ENCODE peak calls at places on chromosomes 7 and 10, in five cellular contexts. Y is neuronal stem cell, R is mesenchymal stem cell, M is trophoblast cell, P is H1. N is an unnamed sample.
A peak's percentile ranks its signal among the peaks of the same experiment; 100 is the strongest.

GRCh38 chr10:24866615-24867583 is 85.5 kb downstream of the PRTFDC1 start:
- DNase-seq in P (no peak), M (no peak), R (peak; percentile 67), Y (no peak), N (peak; percentile 46)

GRCh38 chr7:74084722-74085578 is 1.3 kb downstream of the LIMK1 start:
- DNase-seq in Y (no peak), R (peak; percentile 13), P (no peak), M (no peak), N (peak; percentile 24)

GRCh38 chr10:11823122-11823988 is at the start of gene PROSER2:
- DNase-seq in Y (peak; percentile 41), M (peak; percentile 26), P (peak; percentile 76), R (peak; percentile 61), N (peak; percentile 39)

GRCh38 chr10:100767428-100767779 is 22.0 kb downstream of the PAX2 start:
- DNase-seq in R (no peak), P (no peak), Y (no peak), M (no peak), N (no peak)

GRCh38 chr10:30583778-30584415 is 45.7 kb downstream of the LYZL2 start:
- DNase-seq in M (peak; percentile 31), R (peak; percentile 64), P (no peak), Y (no peak), N (no peak)

GRCh38 chr7:73304071-73304470 is 4.6 kb downstream of the NSUN5 start:
- DNase-seq in M (no peak), P (no peak), Y (no peak), R (no peak), N (no peak)

GRCh38 chr10:514137-514671 is 175.3 kb downstream of the DIP2C start:
- DNase-seq in P (no peak), R (no peak), Y (no peak), M (no peak), N (no peak)

GRCh38 chr7:115356139-115356746 is 434.3 kb downstream of the MDFIC start:
- DNase-seq in M (peak; percentile 2), Y (no peak), R (peak; percentile 14), P (no peak), N (no peak)

GRCh38 chr10:63157845-63158624 is 24.9 kb downstream of the NRBF2 start:
- DNase-seq in R (peak; percentile 88), M (peak; percentile 46), P (peak; percentile 57), Y (peak; percentile 82), N (peak; percentile 65)

GRCh38 chr7:130270947-130271790 is 4.5 kb downstream of the CPA2 start:
- DNase-seq in R (no peak), M (no peak), Y (no peak), P (no peak), N (no peak)

GRCh38 chr7:19552576-19552975 is 156.3 kb downstream of the POLR1F start:
- DNase-seq in P (no peak), Y (no peak), M (no peak), R (no peak), N (no peak)

GRCh38 chr7:105036217-105037168 is 22.5 kb downstream of the KMT2E start:
- DNase-seq in R (no peak), Y (no peak), M (no peak), P (no peak), N (no peak)

GRCh38 chr7:79982151-79982770 is 152.4 kb upstream of the GNAI1 start:
- DNase-seq in R (peak; percentile 52), Y (no peak), M (peak; percentile 13), P (no peak), N (no peak)

GRCh38 chr7:99210265-99210970 is 2.5 kb upstream of the KPNA7 start:
- DNase-seq in R (no peak), M (peak; percentile 39), Y (no peak), P (no peak), N (no peak)

GRCh38 chr10:108591417-108591816 is 1331.9 kb downstream of the XPNPEP1 start:
- DNase-seq in Y (no peak), P (no peak), M (no peak), R (no peak), N (no peak)

GRCh38 chr10:84291389-84291788 is 37.0 kb upstream of the CCSER2 start:
- DNase-seq in M (no peak), R (peak; percentile 80), P (no peak), Y (peak; percentile 54), N (peak; percentile 55)

GRCh38 chr7:16493266-16493665 is 27.7 kb upstream of the SOSTDC1 start:
- DNase-seq in R (no peak), Y (no peak), M (no peak), P (no peak), N (no peak)

GRCh38 chr7:9718071-9718470 is 1255.6 kb upstream of the PHF14 start:
- DNase-seq in P (no peak), Y (no peak), R (no peak), M (no peak), N (no peak)

GRCh38 chr7:13702261-13702660 is 287.2 kb downstream of the ETV1 start:
- DNase-seq in Y (no peak), R (no peak), M (no peak), P (no peak), N (no peak)

GRCh38 chr7:105799677-105800076 is 76.7 kb downstream of the ATXN7L1 start:
- DNase-seq in M (no peak), P (no peak), Y (no peak), R (peak; percentile 78), N (no peak)

GRCh38 chr7:45120-46090 is 147.0 kb upstream of the FAM20C start:
- DNase-seq in P (no peak), M (no peak), R (no peak), Y (no peak), N (no peak)

GRCh38 chr7:114819629-114820362 is 102.1 kb upstream of the MDFIC start:
- DNase-seq in Y (no peak), M (peak; percentile 84), R (peak; percentile 97), P (no peak), N (no peak)

GRCh38 chr7:34900891-34901493 is 136.3 kb downstream of the DPY19L1 start:
- DNase-seq in M (no peak), Y (no peak), P (peak; percentile 63), R (no peak), N (peak; percentile 69)

GRCh38 chr7:11817111-11817710 is 14.8 kb downstream of the THSD7A start:
- DNase-seq in M (no peak), P (no peak), Y (no peak), R (no peak), N (no peak)

GRCh38 chr10:9239298-9239697 is 1184.8 kb downstream of the GATA3 start:
- DNase-seq in P (no peak), R (no peak), M (no peak), Y (no peak), N (no peak)

GRCh38 chr7:87483131-87483530 is 7.7 kb upstream of the ABCB4 start:
- DNase-seq in P (no peak), R (no peak), Y (no peak), M (no peak), N (no peak)

GRCh38 chr10:97336942-97337719 is 2.6 kb upstream of the FRAT2 start:
- DNase-seq in P (peak; percentile 72), R (no peak), Y (peak; percentile 57), M (peak; percentile 84), N (peak; percentile 76)

GRCh38 chr7:42082144-42082543 is 154.9 kb downstream of the GLI3 start:
- DNase-seq in Y (no peak), P (no peak), R (peak; percentile 74), M (no peak), N (no peak)

GRCh38 chr10:47248436-47249090 is 51.4 kb upstream of the GDF10 start:
- DNase-seq in R (no peak), M (no peak), P (peak; percentile 14), Y (no peak), N (peak; percentile 7)

GRCh38 chr7:43584200-43584586 is 1.3 kb downstream of the STK17A start:
- DNase-seq in Y (no peak), R (peak; percentile 90), M (peak; percentile 93), P (no peak), N (no peak)

GRCh38 chr7:110058401-110058800 is 1032.5 kb upstream of the LRRN3 start:
- DNase-seq in Y (no peak), R (no peak), M (no peak), P (no peak), N (no peak)

GRCh38 chr10:99551158-99551557 is 18.4 kb downstream of the NKX2-3 start:
- DNase-seq in R (peak; percentile 97), Y (no peak), P (no peak), M (no peak), N (no peak)

GRCh38 chr7:16099302-16099832 is 322.0 kb downstream of the CRPPA start:
- DNase-seq in P (no peak), Y (no peak), M (no peak), R (no peak), N (no peak)

GRCh38 chr7:22373911-22374310 is 17.0 kb upstream of the RAPGEF5 start:
- DNase-seq in R (no peak), Y (no peak), M (no peak), P (no peak), N (no peak)

GRCh38 chr10:112361951-112362770 is 11.8 kb upstream of the ACSL5 start:
- DNase-seq in R (peak; percentile 68), P (no peak), Y (no peak), M (peak; percentile 61), N (peak; percentile 43)

GRCh38 chr7:19982841-19983835 is 209.7 kb upstream of the TMEM196 start:
- DNase-seq in R (peak; percentile 78), Y (peak; percentile 23), P (peak; percentile 65), M (peak; percentile 2), N (peak; percentile 69)

GRCh38 chr10:99466632-99467031 is 36.2 kb upstream of the GOT1 start:
- DNase-seq in R (no peak), Y (no peak), M (no peak), P (no peak), N (no peak)

GRCh38 chr10:120503695-120504094 is 46.7 kb downstream of the PLPP4 start:
- DNase-seq in R (no peak), P (no peak), Y (no peak), M (no peak), N (no peak)
- H2BK12ac ChIP-seq in R (no peak overlapping the region), P (no peak overlapping the region), Y (no peak overlapping the region), M (no peak overlapping the region), N (no peak overlapping the region)

DNA sequence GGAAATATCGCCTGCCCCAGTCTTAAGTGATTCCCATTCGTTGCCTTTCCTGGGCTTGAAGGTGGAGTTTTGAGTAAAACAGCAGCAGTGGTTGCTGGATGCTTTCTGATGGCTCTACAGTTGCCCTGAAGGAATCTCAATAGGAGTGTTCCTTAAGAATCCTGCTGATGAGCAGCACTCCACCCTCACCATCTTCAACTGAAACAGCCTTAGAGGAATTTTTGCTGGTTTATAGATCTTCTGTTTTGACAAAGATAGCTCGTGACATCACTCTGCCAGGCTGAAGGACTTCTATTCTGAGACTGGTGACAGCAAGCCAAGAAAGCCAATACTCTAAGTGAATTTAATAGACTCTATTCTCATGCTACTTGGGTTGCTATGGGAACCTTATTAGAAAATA is 1014.7 kb downstream of the NRG3 start:
- DNase-seq in M (no peak), Y (no peak), P (no peak), R (no peak), N (no peak)
- H2BK12ac ChIP-seq in M (no peak overlapping the region), Y (no peak overlapping the region), P (no peak overlapping the region), R (no peak overlapping the region), N (no peak overlapping the region)

GRCh38 chr7:24141876-24142509 is 142.0 kb upstream of the NPY start:
- DNase-seq in R (no peak), M (no peak), P (no peak), Y (no peak), N (no peak)
- H2BK12ac ChIP-seq in R (no peak overlapping the region), M (no peak overlapping the region), P (no peak overlapping the region), Y (no peak overlapping the region), N (no peak overlapping the region)

DNA sequence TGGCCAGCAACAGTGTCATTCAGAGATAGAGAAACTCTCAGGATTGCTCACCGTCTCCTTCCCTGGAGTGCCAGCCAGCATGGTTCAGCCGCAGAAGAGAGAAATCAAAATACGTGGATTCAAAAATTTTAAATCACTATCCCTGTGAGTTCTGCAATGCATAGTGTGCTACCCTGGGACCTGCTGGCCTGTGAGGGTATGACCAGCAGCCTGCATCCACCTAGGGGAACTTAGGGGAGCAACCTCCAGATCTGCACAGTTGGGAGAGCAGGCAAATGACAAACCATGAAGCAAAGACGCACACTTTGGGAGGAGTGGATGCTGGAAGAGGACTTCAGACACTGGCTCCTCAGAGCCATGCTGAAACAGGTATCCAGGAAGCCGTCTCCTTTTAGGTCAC is 639.3 kb downstream of the TNS3 start:
- DNase-seq in Y (no peak), R (no peak), M (no peak), P (no peak), N (no peak)
- H2BK12ac ChIP-seq in Y (no peak overlapping the region), R (no peak overlapping the region), M (no peak overlapping the region), P (no peak overlapping the region), N (no peak overlapping the region)

N was measured in H9.